ENCODE peak calls at places on chromosomes 5 and 9, in seven cellular contexts. U is nephron progenitor cell, Z is fibroblast of lung, O is left ventricle myocardium inferior, R is glutamatergic neuron, Y is endodermal cell, W is Peyer's patch. V is an unnamed sample.

GRCh38 chr5:61292130-61292672 is 39.9 kb upstream of the ZSWIM6 start:
- DNase-seq in U (no peak), Z (no peak), O (no peak), R (no peak), Y (no peak), W (no peak), V (no peak)

GRCh38 chr9:129411501-129412175 is 209.3 kb downstream of the C9orf50 start:
- DNase-seq in U (no peak), Z (no peak), O (no peak), R (peak; percentile 8), Y (no peak), W (no peak), V (no peak)

GRCh38 chr9:100063185-100063584 is 35.6 kb downstream of the ERP44 start:
- DNase-seq in U (no peak), Z (no peak), O (no peak), R (no peak), Y (peak; percentile 43), W (no peak), V (no peak)

GRCh38 chr9:134707031-134707680 is 65.6 kb downstream of the COL5A1 start:
- DNase-seq in U (no peak), Z (peak; percentile 76), O (peak; percentile 88), R (peak; percentile 76), Y (no peak), W (peak; percentile 22), V (no peak)

GRCh38 chr5:8081179-8081578 is 212.2 kb downstream of the MTRR start:
- DNase-seq in U (no peak), Z (no peak), O (no peak), R (no peak), Y (no peak), W (no peak), V (no peak)

GRCh38 chr5:765948-766631 is 18.4 kb downstream of the ZDHHC11B start:
- DNase-seq in U (no peak), Z (no peak), O (no peak), R (no peak), Y (peak; percentile 36), W (no peak), V (no peak)

GRCh38 chr5:58451732-58452565 is 7.9 kb downstream of the PLK2 start:
- DNase-seq in U (no peak), Z (no peak), O (no peak), R (no peak), Y (no peak), W (no peak), V (no peak)

GRCh38 chr9:109241931-109242330 is 74.9 kb upstream of the FRRS1L start:
- DNase-seq in U (no peak), Z (no peak), O (peak; percentile 25), R (no peak), Y (peak; percentile 45), W (no peak), V (no peak)

GRCh38 chr5:96150007-96150406 is 188.4 kb upstream of the ELL2 start:
- DNase-seq in U (no peak), Z (no peak), O (no peak), R (no peak), Y (peak; percentile 74), W (no peak), V (no peak)

GRCh38 chr5:111934511-111934910 is 177.5 kb upstream of the NREP start:
- DNase-seq in U (no peak), Z (no peak), O (no peak), R (no peak), Y (peak; percentile 73), W (no peak), V (no peak)

GRCh38 chr9:37026085-37026935 is 7.8 kb downstream of the PAX5 start:
- DNase-seq in U (peak; percentile 22), Z (no peak), O (no peak), R (peak; percentile 62), Y (peak; percentile 75), W (no peak), V (no peak)

GRCh38 chr9:77935974-77936373 is 95.6 kb downstream of the GNAQ start:
- DNase-seq in U (no peak), Z (no peak), O (no peak), R (no peak), Y (no peak), W (no peak), V (no peak)

GRCh38 chr5:54616031-54616430 is 98.5 kb downstream of the SNX18 start:
- DNase-seq in U (no peak), Z (peak; percentile 72), O (peak; percentile 21), R (no peak), Y (no peak), W (no peak), V (peak; percentile 59)

GRCh38 chr9:17064558-17064957 is 70.3 kb upstream of the CNTLN start:
- DNase-seq in U (no peak), Z (no peak), O (no peak), R (no peak), Y (no peak), W (no peak), V (no peak)

GRCh38 chr9:17065062-17065461 is 69.8 kb upstream of the CNTLN start:
- DNase-seq in U (no peak), Z (peak; percentile 11), O (no peak), R (peak; percentile 27), Y (no peak), W (no peak), V (peak; percentile 42)

GRCh38 chr9:17060450-17060849 is 74.4 kb upstream of the CNTLN start:
- DNase-seq in U (no peak), Z (no peak), O (no peak), R (no peak), Y (no peak), W (no peak), V (no peak)

GRCh38 chr9:17059465-17059864 is 75.4 kb upstream of the CNTLN start:
- DNase-seq in U (no peak), Z (no peak), O (no peak), R (no peak), Y (no peak), W (no peak), V (no peak)

DNA sequence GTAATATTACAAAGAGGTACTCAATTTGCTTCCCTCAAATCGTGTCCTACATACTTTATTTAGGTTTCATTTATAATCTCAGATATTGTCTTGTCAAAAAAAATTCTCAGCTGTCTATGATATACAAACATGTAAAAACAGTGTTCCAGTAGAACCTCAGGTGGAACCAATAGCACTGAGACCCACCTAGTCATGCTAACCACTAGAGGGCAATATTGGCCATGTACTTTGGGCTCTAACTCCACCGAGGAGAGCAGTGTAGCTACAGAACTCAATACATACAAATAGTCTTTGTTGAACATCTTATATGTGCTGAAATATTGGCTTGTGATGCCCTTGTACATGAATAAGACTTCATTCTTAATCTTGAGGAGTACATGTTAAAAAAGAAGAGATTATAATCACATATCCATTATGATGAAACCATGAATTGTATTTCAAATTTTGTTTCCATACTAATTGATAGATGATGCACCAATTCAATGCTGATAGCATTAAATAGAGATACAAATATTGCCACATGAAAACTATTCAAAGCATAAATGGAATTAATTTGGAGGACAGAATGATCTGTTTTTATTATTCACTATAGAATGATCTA is 71.2 kb upstream of the CNTLN start:
- DNase-seq in U (peak; percentile 37), Z (peak; percentile 48), O (no peak), R (no peak), Y (peak; percentile 65), W (no peak), V (peak; percentile 63)
- TF ChIP-seq CTCF in U (peak; percentile 86), Z (peak; percentile 87), O (peak; percentile 74), R (peak; percentile 83), Y (peak; percentile 93), W (peak; percentile 51), V (peak; percentile 75)

GRCh38 chr9:126563556-126563955 is 50.2 kb upstream of the LMX1B start:
- DNase-seq in U (peak; percentile 32), Z (no peak), O (no peak), R (no peak), Y (no peak), W (no peak), V (no peak)

GRCh38 chr9:126565336-126566128 is 48.2 kb upstream of the LMX1B start:
- DNase-seq in U (no peak), Z (no peak), O (no peak), R (no peak), Y (peak; percentile 30), W (no peak), V (no peak)

GRCh38 chr9:126564128-126564527 is 49.6 kb upstream of the LMX1B start:
- DNase-seq in U (peak; percentile 65), Z (no peak), O (no peak), R (peak; percentile 38), Y (peak; percentile 90), W (no peak), V (no peak)

GRCh38 chr9:126561582-126561981 is 52.1 kb upstream of the LMX1B start:
- DNase-seq in U (no peak), Z (no peak), O (no peak), R (no peak), Y (no peak), W (no peak), V (no peak)

DNA sequence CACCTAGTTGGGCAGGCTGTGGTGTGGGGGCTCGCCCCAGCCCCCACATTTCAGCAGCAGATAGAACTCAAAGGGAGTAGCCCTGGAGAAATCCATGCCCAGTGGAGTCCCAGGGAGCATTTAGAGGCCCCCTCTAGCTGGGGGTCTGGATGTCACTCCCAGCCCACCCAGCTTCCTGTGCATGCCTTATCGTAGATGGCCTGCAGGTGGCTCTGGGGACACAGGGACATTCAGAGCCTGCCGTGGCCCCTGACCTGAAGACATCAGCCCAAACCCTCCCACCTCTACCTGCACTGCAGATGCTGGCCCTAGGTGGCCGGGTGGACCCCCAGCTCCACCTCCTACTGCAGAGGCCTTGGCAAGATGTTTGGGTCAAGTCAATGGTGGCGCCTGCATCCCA is 49.0 kb upstream of the LMX1B start:
- DNase-seq in U (no peak), Z (no peak), O (no peak), R (no peak), Y (peak; percentile 80), W (no peak), V (no peak)
- TF ChIP-seq CTCF in U (peak; percentile 40), Z (no peak), O (no peak), R (peak; percentile 54), Y (peak; percentile 78), W (no peak), V (no peak)

DNA sequence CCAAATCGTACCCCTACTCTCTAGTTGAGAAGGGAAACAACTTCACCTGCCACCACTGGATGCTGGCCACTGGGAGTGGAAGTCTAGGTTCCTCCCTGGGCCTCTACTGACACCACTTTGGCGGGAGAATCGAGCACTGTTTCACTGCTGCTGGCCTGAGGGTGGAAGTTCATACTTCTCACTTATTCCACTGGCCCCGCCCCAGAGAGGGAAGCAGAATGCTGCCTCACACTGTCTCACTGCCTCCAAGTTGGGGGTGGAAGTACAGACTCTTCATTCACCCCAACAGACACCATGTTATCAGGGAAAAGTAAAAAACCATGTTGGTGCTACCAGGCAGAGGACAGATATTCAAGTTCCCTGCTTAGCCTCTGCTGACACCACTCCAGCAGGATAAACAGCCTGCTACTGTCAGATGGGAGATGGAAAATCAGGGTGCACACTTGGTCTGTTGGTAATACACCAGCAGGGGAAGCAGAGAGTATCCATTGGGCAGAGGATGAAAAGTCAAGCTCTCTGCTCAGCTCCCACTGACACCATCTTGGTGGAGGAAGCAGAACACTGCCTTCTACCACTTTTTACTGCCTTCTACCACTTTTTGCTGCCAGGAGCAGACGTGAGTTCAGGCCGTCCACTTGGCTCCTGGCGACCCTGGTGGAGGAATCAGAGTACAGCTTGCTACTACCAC is 159.4 kb downstream of the SIL1 start:
- DNase-seq in U (no peak), Z (no peak), O (no peak), R (no peak), Y (peak; percentile 64), W (no peak), V (no peak)
- TF ChIP-seq CTCF in U (no peak), Z (peak; percentile 15), O (peak; percentile 27), R (peak; percentile 57), Y (peak; percentile 69), W (no peak), V (no peak)

GRCh38 chr9:131393622-131394463 is at the start of gene PRRC2B:
- DNase-seq in U (peak; percentile 93), Z (peak; percentile 70), O (peak; percentile 90), R (peak; percentile 94), Y (peak; percentile 97), W (peak; percentile 84), V (peak; percentile 38)
- TF ChIP-seq CTCF in U (no peak), Z (no peak), O (peak; percentile 77), R (peak; percentile 58), Y (peak; percentile 71), W (peak; percentile 60), V (peak; percentile 38)

GRCh38 chr5:10857333-10857723 is 96.3 kb upstream of the DAP start:
- DNase-seq in U (peak; percentile 29), Z (no peak), O (no peak), R (no peak), Y (peak; percentile 70), W (no peak), V (no peak)
- TF ChIP-seq CTCF in U (peak; percentile 18), Z (no peak), O (no peak), R (peak; percentile 53), Y (peak; percentile 6), W (no peak), V (no peak)